ENCODE peak calls at places on chromosome 19, in seven cellular contexts. L is kidney tubule cell; C is fibroblast of lung; P is neural progenitor cell; Z is CD8-positive, alpha-beta T cell; A is GM23338; T is NCI-H774. U is an unnamed sample.

GRCh38 chr19:2926341-2927031 is 18.3 kb downstream of the ZNF77 start:
- DNase-seq in C (no peak), L (no peak), T (no peak), A (peak; percentile 55), Z (no peak), P (no peak), U (no peak)

GRCh38 chr19:38701455-38702063 is 42.7 kb downstream of the CAPN12 start:
- DNase-seq in T (no peak), A (no peak), P (no peak), L (no peak), C (peak; percentile 85), Z (no peak), U (no peak)

GRCh38 chr19:33133438-33134031 is 1.6 kb downstream of the WDR88 start:
- DNase-seq in Z (no peak), P (peak; percentile 40), C (peak; percentile 51), T (no peak), A (peak; percentile 51), L (no peak), U (no peak)

GRCh38 chr19:1822210-1822609 is 10.1 kb upstream of the ATP8B3 start:
- DNase-seq in A (no peak), L (no peak), Z (no peak), C (no peak), T (no peak), P (no peak), U (no peak)

GRCh38 chr19:1167687-1168561 is 6.1 kb downstream of the SBNO2 start:
- DNase-seq in L (no peak), C (no peak), Z (no peak), T (no peak), A (no peak), P (no peak), U (no peak)

GRCh38 chr19:604355-604754 is 14.7 kb downstream of the HCN2 start:
- DNase-seq in C (no peak), T (no peak), A (no peak), Z (no peak), P (no peak), L (no peak), U (no peak)

GRCh38 chr19:48698046-48698445 is 2.3 kb downstream of the FUT2 start:
- DNase-seq in P (no peak), T (no peak), L (peak; percentile 71), A (no peak), C (peak; percentile 63), Z (no peak), U (no peak)

GRCh38 chr19:49555600-49556411 is 24.6 kb downstream of the NOSIP start:
- DNase-seq in P (peak; percentile 97), Z (peak; percentile 75), T (no peak), L (no peak), C (peak; percentile 56), A (peak; percentile 98), U (no peak)

GRCh38 chr19:12090807-12091206 is 26.3 kb downstream of the ZNF844 start:
- DNase-seq in L (peak; percentile 42), P (peak; percentile 77), A (peak; percentile 71), C (peak; percentile 69), T (peak; percentile 41), Z (peak; percentile 45), U (peak; percentile 21)

GRCh38 chr19:16911046-16911445 is 22.2 kb downstream of the F2RL3 start:
- DNase-seq in A (no peak), L (no peak), P (no peak), T (no peak), C (no peak), Z (no peak), U (no peak)

GRCh38 chr19:43305642-43306041 is 36.3 kb upstream of the PSG9 start:
- DNase-seq in T (no peak), P (no peak), C (no peak), A (peak; percentile 18), L (no peak), Z (no peak), U (no peak)

GRCh38 chr19:50567882-50568281 is 353 bp downstream of the LRRC4B start:
- DNase-seq in Z (no peak), L (no peak), T (no peak), P (no peak), C (no peak), A (no peak), U (no peak)

GRCh38 chr19:4638828-4639530 is at the start of gene TNFAIP8L1:
- DNase-seq in T (peak; percentile 92), C (peak; percentile 94), P (peak; percentile 99), A (peak; percentile 98), Z (peak; percentile 100), L (peak; percentile 95), U (peak; percentile 92)

GRCh38 chr19:49400034-49400433 is 12.0 kb downstream of the KASH5 start:
- DNase-seq in A (no peak), Z (no peak), T (no peak), P (no peak), C (peak; percentile 9), L (peak; percentile 20), U (no peak)

GRCh38 chr19:48752511-48753365 is at the start of gene FUT1:
- DNase-seq in L (peak; percentile 81), A (peak; percentile 98), Z (peak; percentile 14), P (peak; percentile 89), T (peak; percentile 91), C (no peak), U (peak; percentile 65)

GRCh38 chr19:56983148-56983547 is 136.6 kb upstream of the USP29 start:
- DNase-seq in A (no peak), C (no peak), L (no peak), P (no peak), Z (no peak), T (no peak), U (no peak)